ENCODE peak calls at places on chromosomes 12 and 14, in five cellular contexts. L, D, B, Q and G are unnamed samples.

GRCh38 chr14:90580381-90581335 is 183.8 kb downstream of the CALM1 start:
- DNase-seq in L (peak; percentile 24), D (peak; percentile 68), B (no peak), Q (no peak), G (no peak)

GRCh38 chr12:108612788-108613282 is 15.0 kb upstream of the TMEM119 start:
- DNase-seq in L (peak; percentile 64), D (peak; percentile 57), B (no peak), Q (peak; percentile 86), G (peak; percentile 38)

GRCh38 chr14:26180221-26180620 is 417.6 kb downstream of the NOVA1 start:
- DNase-seq in L (no peak), D (no peak), B (no peak), Q (no peak), G (no peak)

GRCh38 chr12:116534341-116535121 is 24.6 kb upstream of the MAP1LC3B2 start:
- DNase-seq in L (no peak), D (peak; percentile 87), B (no peak), Q (peak; percentile 52), G (no peak)

GRCh38 chr14:72416892-72417291 is 477.0 kb downstream of the DPF3 start:
- DNase-seq in L (no peak), D (no peak), B (peak; percentile 15), Q (no peak), G (no peak)

GRCh38 chr14:65867333-65867732 is 454.8 kb downstream of the FUT8 start:
- DNase-seq in L (no peak), D (no peak), B (no peak), Q (no peak), G (no peak)

GRCh38 chr12:26150737-26151450 is 26.1 kb upstream of the BHLHE41 start:
- DNase-seq in L (peak; percentile 49), D (no peak), B (no peak), Q (no peak), G (no peak)

GRCh38 chr12:29430699-29431044 is 49.7 kb upstream of the ERGIC2 start:
- DNase-seq in L (no peak), D (no peak), B (no peak), Q (no peak), G (no peak)

GRCh38 chr12:132284618-132285310 is 44.6 kb downstream of the GALNT9 start:
- DNase-seq in L (peak; percentile 62), D (no peak), B (no peak), Q (peak; percentile 58), G (no peak)

GRCh38 chr12:93402333-93403311 is 24.9 kb downstream of the NUDT4 start:
- DNase-seq in L (no peak), D (no peak), B (no peak), Q (no peak), G (no peak)

GRCh38 chr12:106195638-106196037 is 52.2 kb downstream of the CKAP4 start:
- DNase-seq in L (no peak), D (peak; percentile 62), B (peak; percentile 35), Q (no peak), G (no peak)

GRCh38 chr14:68365228-68365627 is 427.6 kb downstream of the ZFP36L1 start:
- DNase-seq in L (peak; percentile 68), D (no peak), B (no peak), Q (no peak), G (peak; percentile 65)

GRCh38 chr12:130434560-130434959 is 96.9 kb downstream of the PIWIL1 start:
- DNase-seq in L (no peak), D (no peak), B (no peak), Q (peak; percentile 27), G (no peak)

GRCh38 chr12:2813214-2813554 is 716 bp downstream of the ITFG2 start:
- DNase-seq in L (no peak), D (no peak), B (no peak), Q (no peak), G (no peak)

GRCh38 chr14:21723431-21724045 is 49.9 kb upstream of the OR4E1 start:
- DNase-seq in L (peak; percentile 84), D (peak; percentile 66), B (peak; percentile 50), Q (peak; percentile 91), G (peak; percentile 38)

GRCh38 chr12:40152783-40153383 is 47.0 kb upstream of the SLC2A13 start:
- DNase-seq in L (peak; percentile 33), D (peak; percentile 72), B (peak; percentile 78), Q (no peak), G (peak; percentile 44)

GRCh38 chr12:44827832-44828438 is 48.2 kb downstream of the NELL2 start:
- DNase-seq in L (no peak), D (no peak), B (no peak), Q (no peak), G (no peak)